ENCODE peak calls at places on chromosome 14, in four cellular contexts. V is AG09309; R is CD4-positive, alpha-beta memory T cell; F is SHP77. P is an unnamed sample.

GRCh38 chr14:58501214-58501816 is 73.8 kb downstream of the KIAA0586 start:
- DNase-seq in F (peak), R (peak), V (peak), P (peak)

GRCh38 chr14:61608245-61609142 is 86.8 kb upstream of the HIF1A start:
- DNase-seq in V (no peak), F (peak), R (no peak), P (no peak)

GRCh38 chr14:45083622-45083978 is 316 bp upstream of the PRPF39 start:
- DNase-seq in V (no peak), F (no peak), R (no peak), P (no peak)

GRCh38 chr14:96370528-96370927 is 7.2 kb downstream of the GSKIP start:
- DNase-seq in R (no peak), V (no peak), F (no peak), P (no peak)

GRCh38 chr14:104820669-104821228 is 19.8 kb downstream of the ZBTB42 start:
- DNase-seq in R (no peak), F (peak), V (no peak), P (peak)

GRCh38 chr14:52033131-52033642 is 35.7 kb downstream of the NID2 start:
- DNase-seq in R (no peak), V (no peak), F (no peak), P (peak)

GRCh38 chr14:68626386-68626785 is 166.5 kb downstream of the ZFP36L1 start:
- DNase-seq in F (no peak), R (no peak), V (no peak), P (no peak)

GRCh38 chr14:105205718-105206208 is 24.7 kb upstream of the NUDT14 start:
- DNase-seq in V (no peak), F (peak), R (no peak), P (no peak)

GRCh38 chr14:101019541-101019940 is 116.0 kb upstream of the RTL1 start:
- DNase-seq in F (no peak), V (no peak), R (no peak), P (no peak)

GRCh38 chr14:31057701-31058364 is 31.7 kb upstream of the STRN3 start:
- DNase-seq in R (no peak), V (no peak), F (no peak), P (no peak)

P was measured in stromal cell of bone marrow.